ENCODE peak calls at places on chromosomes 5 and 9, in seven cellular contexts. G is epithelial cell of proximal tubule; M is nephron progenitor cell; S is mucosa of descending colon; H is HL-60; F is CD4-positive, alpha-beta T cell; J is osteoblast. O is an unnamed sample.

GRCh38 chr9:88645172-88645868 is 110.3 kb downstream of the NXNL2 start:
- DNase-seq in F (no peak), H (no peak), G (no peak), S (no peak), M (no peak), J (peak; percentile 13), O (no peak)

GRCh38 chr9:115591584-115591984 is 473.6 kb upstream of the TNC start:
- DNase-seq in H (peak; percentile 2), M (peak; percentile 58), S (no peak), G (peak; percentile 97), F (no peak), J (peak; percentile 79), O (no peak)

GRCh38 chr9:126625329-126626116 is 11.8 kb downstream of the LMX1B start:
- DNase-seq in F (no peak), G (no peak), M (peak; percentile 66), J (no peak), S (no peak), H (no peak), O (no peak)

GRCh38 chr5:112344540-112344939 is 74.5 kb downstream of the EPB41L4A start:
- DNase-seq in F (no peak), J (no peak), S (no peak), M (no peak), H (no peak), G (no peak), O (no peak)

GRCh38 chr5:102313907-102314306 is 17.8 kb upstream of the SLCO4C1 start:
- DNase-seq in F (no peak), G (no peak), S (no peak), H (no peak), J (no peak), M (no peak), O (peak; percentile 36)

GRCh38 chr9:93576296-93577044 is at the start of gene PHF2:
- DNase-seq in H (no peak), M (peak; percentile 48), J (peak; percentile 96), F (peak; percentile 40), S (no peak), G (no peak), O (no peak)

GRCh38 chr5:77145666-77146065 is 58.6 kb upstream of the ZBED3 start:
- DNase-seq in M (no peak), G (no peak), H (no peak), J (peak; percentile 77), S (no peak), F (no peak), O (no peak)

GRCh38 chr5:157998021-157998504 is 139.1 kb upstream of the CLINT1 start:
- DNase-seq in J (peak; percentile 38), F (no peak), M (no peak), S (no peak), G (no peak), H (peak; percentile 23), O (no peak)

GRCh38 chr5:72065751-72066255 is 41.5 kb upstream of the MAP1B start:
- DNase-seq in G (no peak), H (no peak), S (no peak), M (peak; percentile 67), F (no peak), J (no peak), O (peak; percentile 4)

GRCh38 chr9:69121155-69122085 is 52.7 kb upstream of the TJP2 start:
- DNase-seq in F (peak; percentile 16), M (peak; percentile 71), J (peak; percentile 89), S (peak; percentile 81), H (no peak), G (no peak), O (peak; percentile 67)

GRCh38 chr9:127050581-127050980 is 71.9 kb downstream of the ANGPTL2 start:
- DNase-seq in G (no peak), J (no peak), S (no peak), M (no peak), F (no peak), H (no peak), O (no peak)

GRCh38 chr5:64502181-64502580 is 3.6 kb upstream of the RGS7BP start:
- DNase-seq in F (no peak), H (no peak), M (no peak), G (no peak), S (no peak), J (no peak), O (no peak)

GRCh38 chr5:66863343-66864170 is 267.4 kb downstream of the MAST4 start:
- DNase-seq in G (no peak), H (no peak), J (no peak), S (peak; percentile 28), F (no peak), M (no peak), O (no peak)

GRCh38 chr5:65855758-65856157 is 70.6 kb upstream of the ERBIN start:
- DNase-seq in F (no peak), S (no peak), H (no peak), J (no peak), G (no peak), M (no peak), O (no peak)

GRCh38 chr5:10503997-10504761 is 59.7 kb upstream of the ANKRD33B start:
- DNase-seq in J (no peak), S (no peak), M (peak; percentile 23), G (no peak), F (no peak), H (no peak), O (no peak)

GRCh38 chr5:118377420-118377819 is 610.9 kb downstream of the DTWD2 start:
- DNase-seq in J (no peak), H (no peak), F (no peak), G (no peak), S (no peak), M (no peak), O (no peak)

GRCh38 chr5:153619706-153620105 is 129.2 kb downstream of the GRIA1 start:
- DNase-seq in M (no peak), G (no peak), S (no peak), H (no peak), J (no peak), F (no peak), O (no peak)

GRCh38 chr5:77828445-77828844 is 52.3 kb upstream of the TBCA start:
- DNase-seq in S (no peak), H (no peak), M (no peak), F (no peak), J (no peak), G (no peak), O (no peak)

GRCh38 chr5:65867509-65868195 is 58.7 kb upstream of the ERBIN start:
- DNase-seq in S (no peak), F (no peak), G (no peak), H (no peak), J (no peak), M (no peak), O (no peak)

GRCh38 chr9:9498147-9498546 is 1114.7 kb downstream of the PTPRD start:
- DNase-seq in S (no peak), F (no peak), M (no peak), J (no peak), G (no peak), H (peak; percentile 1), O (no peak)

DNA sequence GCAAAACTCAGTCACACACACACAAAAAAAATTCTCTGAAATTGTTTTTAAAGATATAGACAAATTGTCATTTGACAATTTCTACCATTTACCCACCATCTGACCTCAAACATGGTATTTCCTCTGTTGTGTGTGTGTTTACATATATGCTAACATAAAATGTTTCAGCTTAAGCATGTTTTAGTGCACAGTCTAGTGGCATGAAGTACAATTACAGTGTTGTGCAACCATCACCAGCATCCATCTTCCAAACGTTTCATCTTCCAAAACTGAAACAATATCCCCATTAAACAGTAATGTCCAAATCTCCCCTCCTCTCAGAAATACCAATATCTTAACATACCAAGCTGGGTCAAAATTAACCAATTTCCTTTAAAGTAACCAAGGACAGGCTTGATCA is 65.2 kb downstream of the MYO10 start:
- DNase-seq in M (no peak), F (no peak), S (no peak), H (no peak), J (no peak), G (no peak), O (no peak)
- TF ChIP-seq CTCF in M (no peak), F (no peak), S (no peak), H (no peak), J (peak; percentile 8), G (no peak), O (no peak)

DNA sequence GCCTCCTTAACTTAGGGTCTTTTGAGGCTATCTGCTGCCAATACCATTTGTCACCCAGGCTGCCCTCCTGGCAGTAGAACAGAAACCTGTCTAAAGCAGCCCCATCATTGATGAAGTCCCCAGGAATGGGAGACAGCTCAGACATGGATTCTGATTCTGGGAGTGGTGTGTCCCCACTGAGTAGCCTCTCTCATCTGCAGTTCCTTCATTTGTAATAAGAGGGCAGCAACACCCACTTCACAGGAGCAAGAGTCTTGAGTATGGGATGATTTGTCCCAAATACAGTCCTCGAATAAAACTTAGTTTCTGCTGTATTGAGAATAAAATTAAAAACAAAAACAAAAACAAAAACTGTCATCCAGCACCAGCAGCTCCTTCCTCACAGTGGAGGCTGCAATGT is 167.6 kb downstream of the ASTN2 start:
- DNase-seq in J (no peak), F (no peak), M (no peak), H (no peak), S (no peak), G (no peak), O (peak; percentile 28)
- TF ChIP-seq CTCF in J (no peak), F (no peak), M (peak; percentile 44), H (peak; percentile 19), S (no peak), G (peak; percentile 75), O (peak; percentile 42)

DNA sequence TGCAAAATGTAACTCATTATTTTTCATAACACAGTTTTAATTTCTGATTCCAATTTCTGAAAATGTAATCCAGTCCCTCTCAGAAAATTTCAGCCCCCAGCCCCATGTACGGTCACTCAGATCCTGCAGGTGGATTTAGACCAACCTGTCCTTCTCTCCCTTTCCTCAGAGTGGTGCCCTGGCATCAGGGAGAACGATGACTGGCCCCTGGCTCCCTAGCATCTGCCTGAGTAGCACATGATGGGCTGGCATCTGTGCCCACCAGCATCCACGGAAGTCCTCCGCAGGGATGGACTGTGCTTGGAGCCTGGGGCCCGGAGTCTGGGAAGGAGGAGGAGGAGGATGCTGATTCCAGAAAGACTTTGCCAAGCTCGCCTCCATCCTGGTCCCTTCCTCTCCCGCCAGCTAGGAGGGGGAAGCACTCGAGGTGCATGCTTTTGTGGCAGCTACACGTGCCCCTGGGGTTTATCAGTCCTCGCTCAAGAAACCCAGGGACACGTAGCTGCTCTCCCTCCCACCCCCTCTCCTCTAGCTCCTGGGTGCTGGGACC is 54.4 kb upstream of the RUFY1 start:
- DNase-seq in S (no peak), M (no peak), F (no peak), J (peak; percentile 51), G (no peak), H (no peak), O (no peak)
- TF ChIP-seq CTCF in S (no peak), M (no peak), F (no peak), J (peak; percentile 19), G (peak; percentile 35), H (no peak), O (no peak)

GRCh38 chr9:132409828-132410528 is at the start of gene CFAP77:
- DNase-seq in S (peak; percentile 55), J (peak; percentile 95), H (peak; percentile 43), F (peak; percentile 40), G (no peak), M (peak; percentile 72), O (peak; percentile 68)

GRCh38 chr9:132406554-132407122 is at the start of gene TTF1:
- DNase-seq in M (peak; percentile 85), H (peak; percentile 80), J (peak; percentile 99), S (peak; percentile 92), F (peak; percentile 90), G (peak; percentile 39), O (peak; percentile 92)

GRCh38 chr9:132404228-132404881 is 2.3 kb downstream of the TTF1 start:
- DNase-seq in G (no peak), M (no peak), F (no peak), S (no peak), H (no peak), J (no peak), O (no peak)

GRCh38 chr9:132408521-132408920 is 1.5 kb upstream of the CFAP77 start:
- DNase-seq in J (no peak), F (no peak), M (no peak), S (no peak), G (no peak), H (no peak), O (no peak)

GRCh38 chr9:132407196-132407595 is 556 bp upstream of the TTF1 start:
- DNase-seq in J (no peak), S (no peak), H (no peak), F (no peak), G (no peak), M (no peak), O (no peak)
- TF ChIP-seq CTCF in J (no peak), S (no peak), H (no peak), F (no peak), G (no peak), M (no peak), O (no peak)